ENCODE peak calls at places on chromosomes 2 and 18, in nine cellular contexts. Q is HFFc6; O is RPMI7951; C is ecto neural progenitor cell; E is mucosa of gallbladder; H is AG08396; D is stimulated activated CD4-positive, alpha-beta T cell treated with anti-CD3 and anti-CD28 coated beads, TNF-alpha, amount 100 ng/mL, for 1 hour; J is AG08395; L is T-helper 17 cell. G is an unnamed sample.

GRCh38 chr2:226771067-226771466 is 28.6 kb downstream of the IRS1 start:
- DNase-seq in Q (no peak), O (no peak), C (no peak), E (no peak), H (no peak), D (no peak), J (no peak), L (no peak), G (no peak)

GRCh38 chr2:111698743-111699554 is 185.0 kb downstream of the ANAPC1 start:
- DNase-seq in Q (peak), O (peak), C (no peak), E (peak), H (peak), D (no peak), J (peak), L (no peak), G (peak)

GRCh38 chr2:188598551-188598950 is 306.9 kb downstream of the GULP1 start:
- DNase-seq in Q (no peak), O (peak), C (no peak), E (peak), H (no peak), D (no peak), J (no peak), L (no peak), G (peak)

GRCh38 chr2:99822487-99823218 is 319.7 kb downstream of the AFF3 start:
- DNase-seq in Q (no peak), O (no peak), C (no peak), E (no peak), H (no peak), D (no peak), J (no peak), L (no peak), G (no peak)

GRCh38 chr2:207226671-207227061 is 60.9 kb upstream of the KLF7 start:
- DNase-seq in Q (no peak), O (no peak), C (no peak), E (no peak), H (no peak), D (no peak), J (no peak), L (no peak), G (no peak)

GRCh38 chr2:176583530-176584101 is 314.4 kb downstream of the MTX2 start:
- DNase-seq in Q (peak), O (peak), C (no peak), E (no peak), H (no peak), D (no peak), J (peak), L (no peak), G (no peak)

GRCh38 chr18:23855721-23856120 is 158.8 kb upstream of the TTC39C start:
- DNase-seq in Q (no peak), O (no peak), C (no peak), E (no peak), H (no peak), D (no peak), J (no peak), L (no peak), G (no peak)

GRCh38 chr18:79726721-79727120 is 47.1 kb downstream of the CTDP1 start:
- DNase-seq in Q (no peak), O (no peak), C (no peak), E (no peak), H (no peak), D (no peak), J (no peak), L (no peak), G (no peak)

GRCh38 chr2:134455426-134455825 is 201.6 kb downstream of the MGAT5 start:
- DNase-seq in Q (no peak), O (no peak), C (no peak), E (no peak), H (no peak), D (no peak), J (no peak), L (no peak), G (no peak)

GRCh38 chr2:178731300-178731699 is 75.9 kb downstream of the TTN start:
- DNase-seq in Q (no peak), O (no peak), C (no peak), E (no peak), H (no peak), D (no peak), J (no peak), L (no peak), G (no peak)

GRCh38 chr2:160087854-160088745 is 25.7 kb upstream of the PLA2R1 start:
- DNase-seq in Q (no peak), O (peak), C (no peak), E (no peak), H (no peak), D (no peak), J (no peak), L (no peak), G (no peak)

GRCh38 chr2:230748087-230748486 is 35.4 kb downstream of the CAB39 start:
- DNase-seq in Q (no peak), O (peak), C (no peak), E (no peak), H (no peak), D (no peak), J (no peak), L (no peak), G (no peak)

GRCh38 chr2:33236457-33236856 is 240.0 kb upstream of the RASGRP3 start:
- DNase-seq in Q (peak), O (peak), C (no peak), E (no peak), H (no peak), D (no peak), J (peak), L (no peak), G (no peak)

GRCh38 chr18:13035249-13035914 is 44.2 kb downstream of the CEP192 start:
- DNase-seq in Q (peak), O (peak), C (no peak), E (no peak), H (peak), D (no peak), J (peak), L (no peak), G (no peak)

GRCh38 chr2:64400103-64400728 is 53.7 kb upstream of the LGALSL start:
- DNase-seq in Q (no peak), O (no peak), C (no peak), E (no peak), H (no peak), D (no peak), J (no peak), L (no peak), G (no peak)

GRCh38 chr2:216408426-216409315 is 3.6 kb upstream of the SMARCAL1 start:
- DNase-seq in Q (no peak), O (no peak), C (no peak), E (no peak), H (no peak), D (no peak), J (no peak), L (no peak), G (no peak)

GRCh38 chr18:48804856-48805610 is 145.7 kb downstream of the SMAD7 start:
- DNase-seq in Q (no peak), O (no peak), C (peak), E (no peak), H (no peak), D (no peak), J (no peak), L (no peak), G (no peak)

GRCh38 chr2:8761529-8762164 is 75.8 kb downstream of the KIDINS220 start:
- DNase-seq in Q (peak), O (peak), C (no peak), E (no peak), H (peak), D (no peak), J (peak), L (no peak), G (no peak)

GRCh38 chr2:47653909-47654789 is 128.8 kb upstream of the MSH6 start:
- DNase-seq in Q (no peak), O (peak), C (peak), E (no peak), H (no peak), D (no peak), J (no peak), L (no peak), G (no peak)